ENCODE peak calls at places on chromosomes 13 and 19, in ten cellular contexts. One of them, this sample, is unnamed.

GRCh38 chr19:729564-730381 is 21.0 kb downstream of the PALM start:
- DNase-seq in NCI-H748 treated with DMSO at 0.1 percent for 48 hours: no peak
- DNase-seq in retinal pigment epithelial cell: no peak
- DNase-seq in naive thymus-derived CD8-positive, alpha-beta T cell: no peak
- DNase-seq in anterior cingulate cortex: no peak
- DNase-seq in stimulated activated CD4-positive, alpha-beta T cell treated with anti-CD3 and anti-CD28 coated beads, Interleukin-4, amount 100 ng/mL, for 4 hours: no peak
- DNase-seq in bronchial epithelial cell: no peak
- DNase-seq in tibial nerve: no peak
- DNase-seq in AG09309: no peak
- DNase-seq in activated CD4-positive, CD25-positive, alpha-beta regulatory T cell: no peak
- DNase-seq in this sample: no peak

GRCh38 chr19:29798783-29799182 is 13.0 kb upstream of the CCNE1 start:
- DNase-seq in tibial nerve: no peak
- DNase-seq in activated CD4-positive, CD25-positive, alpha-beta regulatory T cell: no peak
- DNase-seq in stimulated activated CD4-positive, alpha-beta T cell treated with anti-CD3 and anti-CD28 coated beads, Interleukin-4, amount 100 ng/mL, for 4 hours: no peak
- DNase-seq in AG09309: no peak
- DNase-seq in NCI-H748 treated with DMSO at 0.1 percent for 48 hours: no peak
- DNase-seq in retinal pigment epithelial cell: no peak
- DNase-seq in anterior cingulate cortex: no peak
- DNase-seq in bronchial epithelial cell: peak
- DNase-seq in naive thymus-derived CD8-positive, alpha-beta T cell: no peak
- DNase-seq in this sample: peak

GRCh38 chr13:21048901-21049655 is 12.3 kb downstream of the LATS2 start:
- DNase-seq in anterior cingulate cortex: no peak
- DNase-seq in activated CD4-positive, CD25-positive, alpha-beta regulatory T cell: no peak
- DNase-seq in bronchial epithelial cell: no peak
- DNase-seq in AG09309: no peak
- DNase-seq in stimulated activated CD4-positive, alpha-beta T cell treated with anti-CD3 and anti-CD28 coated beads, Interleukin-4, amount 100 ng/mL, for 4 hours: no peak
- DNase-seq in NCI-H748 treated with DMSO at 0.1 percent for 48 hours: no peak
- DNase-seq in tibial nerve: no peak
- DNase-seq in naive thymus-derived CD8-positive, alpha-beta T cell: no peak
- DNase-seq in retinal pigment epithelial cell: no peak
- DNase-seq in this sample: no peak

GRCh38 chr19:14160017-14160703 is 23.8 kb upstream of the ASF1B start:
- DNase-seq in NCI-H748 treated with DMSO at 0.1 percent for 48 hours: no peak
- DNase-seq in anterior cingulate cortex: no peak
- DNase-seq in tibial nerve: no peak
- DNase-seq in retinal pigment epithelial cell: no peak
- DNase-seq in naive thymus-derived CD8-positive, alpha-beta T cell: no peak
- DNase-seq in AG09309: no peak
- DNase-seq in activated CD4-positive, CD25-positive, alpha-beta regulatory T cell: no peak
- DNase-seq in stimulated activated CD4-positive, alpha-beta T cell treated with anti-CD3 and anti-CD28 coated beads, Interleukin-4, amount 100 ng/mL, for 4 hours: no peak
- DNase-seq in bronchial epithelial cell: no peak
- DNase-seq in this sample: no peak

GRCh38 chr13:31797154-31797775 is 57.9 kb downstream of the RXFP2 start:
- DNase-seq in activated CD4-positive, CD25-positive, alpha-beta regulatory T cell: no peak
- DNase-seq in NCI-H748 treated with DMSO at 0.1 percent for 48 hours: peak
- DNase-seq in bronchial epithelial cell: peak
- DNase-seq in naive thymus-derived CD8-positive, alpha-beta T cell: no peak
- DNase-seq in AG09309: no peak
- DNase-seq in stimulated activated CD4-positive, alpha-beta T cell treated with anti-CD3 and anti-CD28 coated beads, Interleukin-4, amount 100 ng/mL, for 4 hours: no peak
- DNase-seq in retinal pigment epithelial cell: no peak
- DNase-seq in anterior cingulate cortex: no peak
- DNase-seq in tibial nerve: peak
- DNase-seq in this sample: peak

GRCh38 chr19:45782162-45782623 is at the start of gene DMPK:
- DNase-seq in stimulated activated CD4-positive, alpha-beta T cell treated with anti-CD3 and anti-CD28 coated beads, Interleukin-4, amount 100 ng/mL, for 4 hours: no peak
- DNase-seq in retinal pigment epithelial cell: no peak
- DNase-seq in AG09309: no peak
- DNase-seq in bronchial epithelial cell: peak
- DNase-seq in tibial nerve: no peak
- DNase-seq in NCI-H748 treated with DMSO at 0.1 percent for 48 hours: no peak
- DNase-seq in naive thymus-derived CD8-positive, alpha-beta T cell: no peak
- DNase-seq in anterior cingulate cortex: peak
- DNase-seq in activated CD4-positive, CD25-positive, alpha-beta regulatory T cell: no peak
- DNase-seq in this sample: peak

GRCh38 chr13:24627090-24627714 is 53.0 kb upstream of the ATP12A start:
- DNase-seq in activated CD4-positive, CD25-positive, alpha-beta regulatory T cell: no peak
- DNase-seq in NCI-H748 treated with DMSO at 0.1 percent for 48 hours: no peak
- DNase-seq in bronchial epithelial cell: no peak
- DNase-seq in naive thymus-derived CD8-positive, alpha-beta T cell: no peak
- DNase-seq in stimulated activated CD4-positive, alpha-beta T cell treated with anti-CD3 and anti-CD28 coated beads, Interleukin-4, amount 100 ng/mL, for 4 hours: no peak
- DNase-seq in anterior cingulate cortex: no peak
- DNase-seq in AG09309: no peak
- DNase-seq in tibial nerve: no peak
- DNase-seq in retinal pigment epithelial cell: no peak
- DNase-seq in this sample: peak

GRCh38 chr13:34758628-34759027 is 183.4 kb upstream of the NBEA start:
- DNase-seq in activated CD4-positive, CD25-positive, alpha-beta regulatory T cell: no peak
- DNase-seq in NCI-H748 treated with DMSO at 0.1 percent for 48 hours: no peak
- DNase-seq in retinal pigment epithelial cell: no peak
- DNase-seq in stimulated activated CD4-positive, alpha-beta T cell treated with anti-CD3 and anti-CD28 coated beads, Interleukin-4, amount 100 ng/mL, for 4 hours: no peak
- DNase-seq in anterior cingulate cortex: no peak
- DNase-seq in AG09309: no peak
- DNase-seq in bronchial epithelial cell: no peak
- DNase-seq in tibial nerve: no peak
- DNase-seq in naive thymus-derived CD8-positive, alpha-beta T cell: no peak
- DNase-seq in this sample: no peak

GRCh38 chr19:33358408-33358807 is 15.1 kb upstream of the CEBPG start:
- DNase-seq in NCI-H748 treated with DMSO at 0.1 percent for 48 hours: no peak
- DNase-seq in anterior cingulate cortex: no peak
- DNase-seq in tibial nerve: no peak
- DNase-seq in bronchial epithelial cell: peak
- DNase-seq in retinal pigment epithelial cell: no peak
- DNase-seq in AG09309: no peak
- DNase-seq in naive thymus-derived CD8-positive, alpha-beta T cell: no peak
- DNase-seq in stimulated activated CD4-positive, alpha-beta T cell treated with anti-CD3 and anti-CD28 coated beads, Interleukin-4, amount 100 ng/mL, for 4 hours: no peak
- DNase-seq in activated CD4-positive, CD25-positive, alpha-beta regulatory T cell: no peak
- DNase-seq in this sample: no peak

GRCh38 chr19:35721374-35721773 is 3.6 kb downstream of the KMT2B start:
- DNase-seq in NCI-H748 treated with DMSO at 0.1 percent for 48 hours: no peak
- DNase-seq in bronchial epithelial cell: no peak
- DNase-seq in activated CD4-positive, CD25-positive, alpha-beta regulatory T cell: no peak
- DNase-seq in stimulated activated CD4-positive, alpha-beta T cell treated with anti-CD3 and anti-CD28 coated beads, Interleukin-4, amount 100 ng/mL, for 4 hours: no peak
- DNase-seq in naive thymus-derived CD8-positive, alpha-beta T cell: no peak
- DNase-seq in AG09309: no peak
- DNase-seq in anterior cingulate cortex: no peak
- DNase-seq in retinal pigment epithelial cell: no peak
- DNase-seq in tibial nerve: no peak
- DNase-seq in this sample: no peak

GRCh38 chr13:106072014-106072413 is 463.4 kb downstream of the EFNB2 start:
- DNase-seq in tibial nerve: no peak
- DNase-seq in naive thymus-derived CD8-positive, alpha-beta T cell: no peak
- DNase-seq in bronchial epithelial cell: no peak
- DNase-seq in retinal pigment epithelial cell: no peak
- DNase-seq in activated CD4-positive, CD25-positive, alpha-beta regulatory T cell: no peak
- DNase-seq in stimulated activated CD4-positive, alpha-beta T cell treated with anti-CD3 and anti-CD28 coated beads, Interleukin-4, amount 100 ng/mL, for 4 hours: no peak
- DNase-seq in AG09309: no peak
- DNase-seq in anterior cingulate cortex: no peak
- DNase-seq in NCI-H748 treated with DMSO at 0.1 percent for 48 hours: no peak
- DNase-seq in this sample: no peak

GRCh38 chr13:75319244-75319643 is 162.7 kb downstream of the TBC1D4 start:
- DNase-seq in naive thymus-derived CD8-positive, alpha-beta T cell: no peak
- DNase-seq in stimulated activated CD4-positive, alpha-beta T cell treated with anti-CD3 and anti-CD28 coated beads, Interleukin-4, amount 100 ng/mL, for 4 hours: no peak
- DNase-seq in tibial nerve: peak
- DNase-seq in bronchial epithelial cell: peak
- DNase-seq in NCI-H748 treated with DMSO at 0.1 percent for 48 hours: no peak
- DNase-seq in retinal pigment epithelial cell: no peak
- DNase-seq in anterior cingulate cortex: no peak
- DNase-seq in AG09309: no peak
- DNase-seq in activated CD4-positive, CD25-positive, alpha-beta regulatory T cell: no peak
- DNase-seq in this sample: no peak

GRCh38 chr19:7819337-7819736 is 10.7 kb upstream of the EVI5L start:
- DNase-seq in stimulated activated CD4-positive, alpha-beta T cell treated with anti-CD3 and anti-CD28 coated beads, Interleukin-4, amount 100 ng/mL, for 4 hours: no peak
- DNase-seq in activated CD4-positive, CD25-positive, alpha-beta regulatory T cell: no peak
- DNase-seq in bronchial epithelial cell: no peak
- DNase-seq in AG09309: no peak
- DNase-seq in anterior cingulate cortex: no peak
- DNase-seq in NCI-H748 treated with DMSO at 0.1 percent for 48 hours: no peak
- DNase-seq in retinal pigment epithelial cell: no peak
- DNase-seq in naive thymus-derived CD8-positive, alpha-beta T cell: no peak
- DNase-seq in tibial nerve: no peak
- DNase-seq in this sample: no peak

GRCh38 chr19:19342086-19343015 is 21.7 kb downstream of the MAU2 start:
- DNase-seq in activated CD4-positive, CD25-positive, alpha-beta regulatory T cell: no peak
- DNase-seq in bronchial epithelial cell: peak
- DNase-seq in anterior cingulate cortex: no peak
- DNase-seq in retinal pigment epithelial cell: peak
- DNase-seq in naive thymus-derived CD8-positive, alpha-beta T cell: no peak
- DNase-seq in tibial nerve: no peak
- DNase-seq in stimulated activated CD4-positive, alpha-beta T cell treated with anti-CD3 and anti-CD28 coated beads, Interleukin-4, amount 100 ng/mL, for 4 hours: no peak
- DNase-seq in AG09309: no peak
- DNase-seq in NCI-H748 treated with DMSO at 0.1 percent for 48 hours: peak
- DNase-seq in this sample: peak

GRCh38 chr19:1097810-1098176 is 2.6 kb upstream of the POLR2E start:
- DNase-seq in tibial nerve: no peak
- DNase-seq in stimulated activated CD4-positive, alpha-beta T cell treated with anti-CD3 and anti-CD28 coated beads, Interleukin-4, amount 100 ng/mL, for 4 hours: no peak
- DNase-seq in anterior cingulate cortex: no peak
- DNase-seq in bronchial epithelial cell: no peak
- DNase-seq in naive thymus-derived CD8-positive, alpha-beta T cell: no peak
- DNase-seq in retinal pigment epithelial cell: no peak
- DNase-seq in activated CD4-positive, CD25-positive, alpha-beta regulatory T cell: no peak
- DNase-seq in AG09309: no peak
- DNase-seq in NCI-H748 treated with DMSO at 0.1 percent for 48 hours: no peak
- DNase-seq in this sample: no peak

GRCh38 chr19:5108123-5108613 is 139.3 kb downstream of the KDM4B start:
- DNase-seq in bronchial epithelial cell: no peak
- DNase-seq in NCI-H748 treated with DMSO at 0.1 percent for 48 hours: no peak
- DNase-seq in AG09309: no peak
- DNase-seq in anterior cingulate cortex: no peak
- DNase-seq in tibial nerve: no peak
- DNase-seq in naive thymus-derived CD8-positive, alpha-beta T cell: no peak
- DNase-seq in stimulated activated CD4-positive, alpha-beta T cell treated with anti-CD3 and anti-CD28 coated beads, Interleukin-4, amount 100 ng/mL, for 4 hours: no peak
- DNase-seq in retinal pigment epithelial cell: no peak
- DNase-seq in activated CD4-positive, CD25-positive, alpha-beta regulatory T cell: no peak
- DNase-seq in this sample: no peak

GRCh38 chr19:4043966-4044365 is 22.7 kb downstream of the ZBTB7A start:
- DNase-seq in anterior cingulate cortex: no peak
- DNase-seq in naive thymus-derived CD8-positive, alpha-beta T cell: no peak
- DNase-seq in stimulated activated CD4-positive, alpha-beta T cell treated with anti-CD3 and anti-CD28 coated beads, Interleukin-4, amount 100 ng/mL, for 4 hours: no peak
- DNase-seq in AG09309: no peak
- DNase-seq in activated CD4-positive, CD25-positive, alpha-beta regulatory T cell: no peak
- DNase-seq in bronchial epithelial cell: no peak
- DNase-seq in NCI-H748 treated with DMSO at 0.1 percent for 48 hours: no peak
- DNase-seq in retinal pigment epithelial cell: no peak
- DNase-seq in tibial nerve: no peak
- DNase-seq in this sample: no peak

GRCh38 chr13:25881946-25882574 is 169.8 kb downstream of the SHISA2 start:
- DNase-seq in bronchial epithelial cell: no peak
- DNase-seq in retinal pigment epithelial cell: peak
- DNase-seq in stimulated activated CD4-positive, alpha-beta T cell treated with anti-CD3 and anti-CD28 coated beads, Interleukin-4, amount 100 ng/mL, for 4 hours: no peak
- DNase-seq in tibial nerve: no peak
- DNase-seq in NCI-H748 treated with DMSO at 0.1 percent for 48 hours: peak
- DNase-seq in AG09309: no peak
- DNase-seq in activated CD4-positive, CD25-positive, alpha-beta regulatory T cell: no peak
- DNase-seq in anterior cingulate cortex: no peak
- DNase-seq in naive thymus-derived CD8-positive, alpha-beta T cell: no peak
- DNase-seq in this sample: no peak

GRCh38 chr13:33174980-33175379 is 110.6 kb downstream of the STARD13 start:
- DNase-seq in AG09309: no peak
- DNase-seq in bronchial epithelial cell: no peak
- DNase-seq in stimulated activated CD4-positive, alpha-beta T cell treated with anti-CD3 and anti-CD28 coated beads, Interleukin-4, amount 100 ng/mL, for 4 hours: no peak
- DNase-seq in NCI-H748 treated with DMSO at 0.1 percent for 48 hours: no peak
- DNase-seq in retinal pigment epithelial cell: no peak
- DNase-seq in activated CD4-positive, CD25-positive, alpha-beta regulatory T cell: no peak
- DNase-seq in naive thymus-derived CD8-positive, alpha-beta T cell: no peak
- DNase-seq in anterior cingulate cortex: no peak
- DNase-seq in tibial nerve: no peak
- DNase-seq in this sample: peak

This sample was measured in AG08396.